ENCODE peak calls at places on chromosome 11, in eight cellular contexts. I, G, J, K, N, H, A and R are unnamed samples.

GRCh38 chr11:122114976-122115375 is 1.0 kb downstream of the BLID start:
- DNase-seq in I (no peak), G (no peak), J (no peak), K (no peak), N (no peak), H (no peak), A (no peak), R (no peak)

GRCh38 chr11:76318744-76319384 is 62.1 kb downstream of the THAP12 start:
- DNase-seq in I (peak), G (peak), J (peak), K (peak), N (peak), H (peak), A (peak), R (peak)

GRCh38 chr11:2533642-2534115 is 88.9 kb downstream of the KCNQ1 start:
- DNase-seq in I (no peak), G (peak), J (peak), K (no peak), N (no peak), H (peak), A (peak), R (no peak)

GRCh38 chr11:35617687-35618496 is at the start of gene FJX1:
- DNase-seq in I (peak), G (peak), J (peak), K (no peak), N (no peak), H (peak), A (peak), R (peak)

GRCh38 chr11:75667268-75667830 is 1.5 kb downstream of the MAP6 start:
- DNase-seq in I (peak), G (no peak), J (no peak), K (no peak), N (no peak), H (no peak), A (peak), R (peak)

GRCh38 chr11:123536690-123537437 is 106.8 kb downstream of the GRAMD1B start:
- DNase-seq in I (no peak), G (no peak), J (no peak), K (no peak), N (no peak), H (no peak), A (peak), R (no peak)

GRCh38 chr11:125075900-125076317 is 12.8 kb downstream of the SLC37A2 start:
- DNase-seq in I (no peak), G (peak), J (no peak), K (no peak), N (no peak), H (no peak), A (no peak), R (no peak)

GRCh38 chr11:63762662-63763505 is 5.7 kb downstream of the ZFTA start:
- DNase-seq in I (peak), G (no peak), J (no peak), K (no peak), N (no peak), H (no peak), A (peak), R (no peak)

GRCh38 chr11:126791991-126792390 is 208.6 kb downstream of the KIRREL3 start:
- DNase-seq in I (no peak), G (no peak), J (no peak), K (no peak), N (no peak), H (no peak), A (no peak), R (no peak)

GRCh38 chr11:34522188-34522587 is 8.6 kb upstream of the ELF5 start:
- DNase-seq in I (no peak), G (no peak), J (no peak), K (no peak), N (no peak), H (no peak), A (no peak), R (no peak)

GRCh38 chr11:45869551-45869950 is 15.9 kb upstream of the MAPK8IP1 start:
- DNase-seq in I (no peak), G (no peak), J (no peak), K (no peak), N (no peak), H (no peak), A (no peak), R (no peak)

GRCh38 chr11:114061053-114062049 is 1.8 kb downstream of the ZBTB16 start:
- DNase-seq in I (no peak), G (no peak), J (no peak), K (no peak), N (no peak), H (no peak), A (peak), R (peak)

GRCh38 chr11:127035812-127036211 is 35.2 kb upstream of the KIRREL3 start:
- DNase-seq in I (no peak), G (no peak), J (no peak), K (no peak), N (no peak), H (no peak), A (no peak), R (no peak)

GRCh38 chr11:123437236-123437979 is 7.3 kb downstream of the GRAMD1B start:
- DNase-seq in I (no peak), G (no peak), J (no peak), K (no peak), N (no peak), H (no peak), A (no peak), R (no peak)

GRCh38 chr11:86206296-86206695 is 38.3 kb upstream of the EED start:
- DNase-seq in I (no peak), G (no peak), J (no peak), K (no peak), N (no peak), H (no peak), A (no peak), R (no peak)